ENCODE peak calls at places on chromosomes 16 and 17, in nine cellular contexts. E is NCI-H345; H is progenitor cell of endocrine pancreas; M is CD8-positive, alpha-beta memory T cell; F is AG09309; Z is iris pigment epithelial cell; U is HFF-Myc; X is mucosa of descending colon; Q is fibroblast of lung. T is an unnamed sample.

GRCh38 chr17:55284944-55285339 is 20.2 kb downstream of the HLF start:
- DNase-seq in E (no peak), X (no peak), F (no peak), Q (no peak), M (no peak), Z (peak; percentile 14), U (no peak), H (no peak), T (no peak)

GRCh38 chr16:46782320-46782719 is 34.2 kb upstream of the MYLK3 start:
- DNase-seq in E (no peak), Q (no peak), F (no peak), Z (no peak), M (no peak), X (no peak), H (no peak), U (no peak), T (no peak)

GRCh38 chr16:27751676-27752075 is 201.7 kb downstream of the KATNIP start:
- DNase-seq in F (no peak), H (no peak), X (no peak), Z (no peak), U (no peak), E (no peak), M (no peak), Q (no peak), T (no peak)

GRCh38 chr16:56192644-56192960 is 1.3 kb downstream of the GNAO1 start:
- DNase-seq in H (no peak), Z (no peak), U (no peak), X (no peak), M (no peak), E (no peak), Q (no peak), F (no peak), T (no peak)

GRCh38 chr17:63337579-63337978 is 108.5 kb downstream of the CYB561 start:
- DNase-seq in E (no peak), Z (no peak), U (no peak), X (no peak), F (no peak), Q (no peak), H (no peak), M (no peak), T (no peak)

GRCh38 chr17:73203788-73204479 is 11.1 kb downstream of the COG1 start:
- DNase-seq in U (no peak), Z (no peak), H (no peak), Q (no peak), M (peak; percentile 11), E (no peak), X (no peak), F (no peak), T (no peak)

GRCh38 chr17:17042851-17043667 is 802 bp downstream of the MPRIP start:
- DNase-seq in E (no peak), M (peak; percentile 6), Z (peak; percentile 61), U (no peak), Q (peak; percentile 51), H (no peak), F (no peak), X (peak; percentile 44), T (peak; percentile 70)

GRCh38 chr17:75571197-75571884 is 16.3 kb upstream of the MYO15B start:
- DNase-seq in F (no peak), Q (no peak), M (no peak), X (no peak), E (no peak), Z (peak; percentile 28), H (no peak), U (no peak), T (no peak)

GRCh38 chr16:66503030-66503429 is 46.9 kb downstream of the TK2 start:
- DNase-seq in H (no peak), M (no peak), X (no peak), Z (no peak), Q (no peak), E (no peak), U (no peak), F (no peak), T (no peak)

GRCh38 chr17:50551433-50551815 is 4.5 kb downstream of the SPATA20 start:
- DNase-seq in E (no peak), F (no peak), M (no peak), Z (no peak), U (no peak), Q (no peak), X (no peak), H (no peak), T (no peak)

GRCh38 chr17:76199466-76199865 is 40.8 kb downstream of the RNF157 start:
- DNase-seq in E (no peak), Z (no peak), X (no peak), F (no peak), H (no peak), M (peak; percentile 41), Q (no peak), U (no peak), T (no peak)

T was measured in HCEC 1CT.